ENCODE peak calls at places on chromosomes 1 and 21, in five cellular contexts. One of them, this sample, is unnamed.
A peak's percentile ranks its signal among the peaks of the same experiment; 100 is the strongest.

GRCh38 chr1:114428083-114428754 is 82.8 kb downstream of the TRIM33 start:
- DNase-seq in HTR-8/SVneo: no peak
- DNase-seq in HEK293T: peak; percentile 10
- DNase-seq in stromal cell of bone marrow: peak; percentile 13
- DNase-seq in T47D: no peak
- DNase-seq in this sample: peak; percentile 30

GRCh38 chr1:30407030-30407861 is 316.1 kb downstream of the MATN1 start:
- DNase-seq in stromal cell of bone marrow: no peak
- DNase-seq in HEK293T: no peak
- DNase-seq in T47D: no peak
- DNase-seq in HTR-8/SVneo: no peak
- DNase-seq in this sample: peak; percentile 4

GRCh38 chr1:160778976-160779375 is 17.0 kb upstream of the LY9 start:
- DNase-seq in HEK293T: no peak
- DNase-seq in stromal cell of bone marrow: no peak
- DNase-seq in HTR-8/SVneo: no peak
- DNase-seq in T47D: no peak
- DNase-seq in this sample: no peak

GRCh38 chr1:211609120-211610024 is 30.4 kb upstream of the SLC30A1 start:
- DNase-seq in HEK293T: no peak
- DNase-seq in T47D: no peak
- DNase-seq in stromal cell of bone marrow: no peak
- DNase-seq in HTR-8/SVneo: no peak
- DNase-seq in this sample: no peak

GRCh38 chr1:155858805-155859233 is 548 bp upstream of the SYT11 start:
- DNase-seq in HEK293T: no peak
- DNase-seq in stromal cell of bone marrow: peak; percentile 48
- DNase-seq in HTR-8/SVneo: no peak
- DNase-seq in T47D: no peak
- DNase-seq in this sample: peak; percentile 16

GRCh38 chr1:22639286-22639685 is 2.9 kb downstream of the C1QA start:
- DNase-seq in HEK293T: no peak
- DNase-seq in stromal cell of bone marrow: peak; percentile 7
- DNase-seq in HTR-8/SVneo: no peak
- DNase-seq in T47D: no peak
- DNase-seq in this sample: no peak

GRCh38 chr1:198763298-198763714 is 124.5 kb downstream of the PTPRC start:
- DNase-seq in HTR-8/SVneo: no peak
- DNase-seq in HEK293T: peak; percentile 12
- DNase-seq in T47D: no peak
- DNase-seq in stromal cell of bone marrow: no peak
- DNase-seq in this sample: no peak

GRCh38 chr1:208004851-208005250 is 93.9 kb upstream of the CD34 start:
- DNase-seq in stromal cell of bone marrow: peak; percentile 67
- DNase-seq in HEK293T: no peak
- DNase-seq in HTR-8/SVneo: no peak
- DNase-seq in T47D: no peak
- DNase-seq in this sample: no peak

GRCh38 chr1:244461254-244462071 is at the start of gene CATSPERE:
- DNase-seq in HTR-8/SVneo: peak; percentile 10
- DNase-seq in stromal cell of bone marrow: peak; percentile 60
- DNase-seq in HEK293T: peak; percentile 92
- DNase-seq in T47D: peak; percentile 74
- DNase-seq in this sample: peak; percentile 81

GRCh38 chr1:10530756-10531155 is 56.0 kb downstream of the PEX14 start:
- DNase-seq in stromal cell of bone marrow: no peak
- DNase-seq in HTR-8/SVneo: peak; percentile 64
- DNase-seq in T47D: no peak
- DNase-seq in HEK293T: no peak
- DNase-seq in this sample: no peak

GRCh38 chr1:27074175-27074780 is 61.6 kb upstream of the TENT5B start:
- DNase-seq in T47D: no peak
- DNase-seq in stromal cell of bone marrow: no peak
- DNase-seq in HEK293T: no peak
- DNase-seq in HTR-8/SVneo: peak; percentile 20
- DNase-seq in this sample: no peak

GRCh38 chr1:155260276-155260675 is 1.9 kb downstream of the SCAMP3 start:
- DNase-seq in HTR-8/SVneo: no peak
- DNase-seq in stromal cell of bone marrow: no peak
- DNase-seq in HEK293T: no peak
- DNase-seq in T47D: no peak
- DNase-seq in this sample: no peak

GRCh38 chr1:47709302-47710074 is 271.6 kb downstream of the FOXD2 start:
- DNase-seq in T47D: peak; percentile 55
- DNase-seq in HEK293T: peak; percentile 72
- DNase-seq in stromal cell of bone marrow: no peak
- DNase-seq in HTR-8/SVneo: no peak
- DNase-seq in this sample: no peak

GRCh38 chr1:10646347-10646861 is 150.0 kb downstream of the CASZ1 start:
- DNase-seq in stromal cell of bone marrow: peak; percentile 36
- DNase-seq in HTR-8/SVneo: peak; percentile 38
- DNase-seq in T47D: no peak
- DNase-seq in HEK293T: peak; percentile 63
- DNase-seq in this sample: no peak

GRCh38 chr1:207698822-207699483 is 52.9 kb upstream of the CD46 start:
- DNase-seq in T47D: peak; percentile 7
- DNase-seq in HEK293T: peak; percentile 40
- DNase-seq in HTR-8/SVneo: peak; percentile 7
- DNase-seq in stromal cell of bone marrow: peak; percentile 33
- DNase-seq in this sample: peak; percentile 43

GRCh38 chr1:23709229-23709628 is 17.6 kb downstream of the RPL11 start:
- DNase-seq in HEK293T: no peak
- DNase-seq in stromal cell of bone marrow: no peak
- DNase-seq in T47D: no peak
- DNase-seq in HTR-8/SVneo: no peak
- DNase-seq in this sample: no peak

GRCh38 chr1:203592156-203592555 is 34.5 kb upstream of the ATP2B4 start:
- DNase-seq in HTR-8/SVneo: no peak
- DNase-seq in stromal cell of bone marrow: no peak
- DNase-seq in HEK293T: peak; percentile 44
- DNase-seq in T47D: no peak
- DNase-seq in this sample: no peak

GRCh38 chr1:55836086-55836485 is 620.9 kb upstream of the USP24 start:
- DNase-seq in T47D: no peak
- DNase-seq in HTR-8/SVneo: no peak
- DNase-seq in HEK293T: no peak
- DNase-seq in stromal cell of bone marrow: no peak
- DNase-seq in this sample: no peak

GRCh38 chr1:32028746-32029145 is 15.1 kb downstream of the KHDRBS1 start:
- DNase-seq in T47D: no peak
- DNase-seq in stromal cell of bone marrow: no peak
- DNase-seq in HEK293T: no peak
- DNase-seq in HTR-8/SVneo: no peak
- DNase-seq in this sample: no peak

GRCh38 chr1:18539171-18539570 is 58.4 kb downstream of the KLHDC7A start:
- DNase-seq in HTR-8/SVneo: no peak
- DNase-seq in T47D: no peak
- DNase-seq in stromal cell of bone marrow: no peak
- DNase-seq in HEK293T: no peak
- DNase-seq in this sample: no peak

GRCh38 chr1:119115301-119115700 is 25.2 kb downstream of the WARS2 start:
- DNase-seq in T47D: no peak
- DNase-seq in HTR-8/SVneo: no peak
- DNase-seq in stromal cell of bone marrow: no peak
- DNase-seq in HEK293T: no peak
- DNase-seq in this sample: no peak

GRCh38 chr21:45182958-45183357 is 104.7 kb downstream of the POFUT2 start:
- DNase-seq in HEK293T: no peak
- DNase-seq in HTR-8/SVneo: no peak
- DNase-seq in stromal cell of bone marrow: no peak
- DNase-seq in T47D: no peak
- DNase-seq in this sample: no peak

GRCh38 chr1:71638081-71638766 is 557.4 kb upstream of the ZRANB2 start:
- DNase-seq in HEK293T: no peak
- DNase-seq in stromal cell of bone marrow: peak; percentile 33
- DNase-seq in HTR-8/SVneo: no peak
- DNase-seq in T47D: no peak
- DNase-seq in this sample: no peak

GRCh38 chr1:21308847-21309652 is 18.8 kb upstream of the ECE1 start:
- DNase-seq in stromal cell of bone marrow: no peak
- DNase-seq in HEK293T: no peak
- DNase-seq in T47D: no peak
- DNase-seq in HTR-8/SVneo: no peak
- DNase-seq in this sample: no peak

GRCh38 chr1:98797506-98797905 is 136.0 kb downstream of the SNX7 start:
- DNase-seq in T47D: no peak
- DNase-seq in HEK293T: no peak
- DNase-seq in HTR-8/SVneo: no peak
- DNase-seq in stromal cell of bone marrow: no peak
- DNase-seq in this sample: no peak

GRCh38 chr1:74437035-74437434 is 75.4 kb downstream of the LRRC53 start:
- DNase-seq in HTR-8/SVneo: no peak
- DNase-seq in HEK293T: no peak
- DNase-seq in T47D: no peak
- DNase-seq in stromal cell of bone marrow: no peak
- DNase-seq in this sample: no peak

GRCh38 chr1:31364561-31365255 is 8.2 kb downstream of the FABP3 start:
- DNase-seq in HTR-8/SVneo: no peak
- DNase-seq in stromal cell of bone marrow: no peak
- DNase-seq in HEK293T: no peak
- DNase-seq in T47D: no peak
- DNase-seq in this sample: no peak

GRCh38 chr1:156838972-156839371 is 19.9 kb downstream of the INSRR start:
- DNase-seq in HTR-8/SVneo: peak; percentile 41
- DNase-seq in T47D: no peak
- DNase-seq in HEK293T: peak; percentile 86
- DNase-seq in stromal cell of bone marrow: no peak
- DNase-seq in this sample: peak; percentile 55

GRCh38 chr1:185045793-185046441 is 559 bp downstream of the RNF2 start:
- DNase-seq in stromal cell of bone marrow: no peak
- DNase-seq in HEK293T: peak; percentile 71
- DNase-seq in T47D: peak; percentile 61
- DNase-seq in HTR-8/SVneo: peak; percentile 51
- DNase-seq in this sample: peak; percentile 13

GRCh38 chr1:58283380-58284338 is 262.9 kb downstream of the OMA1 start:
- DNase-seq in T47D: no peak
- DNase-seq in HEK293T: no peak
- DNase-seq in stromal cell of bone marrow: no peak
- DNase-seq in HTR-8/SVneo: no peak
- DNase-seq in this sample: no peak

GRCh38 chr1:247574664-247575063 is 13.5 kb upstream of the OR2G2 start:
- DNase-seq in stromal cell of bone marrow: no peak
- DNase-seq in T47D: no peak
- DNase-seq in HTR-8/SVneo: no peak
- DNase-seq in HEK293T: no peak
- DNase-seq in this sample: no peak

GRCh38 chr21:41762753-41763152 is 4.1 kb downstream of the RIPK4 start:
- DNase-seq in stromal cell of bone marrow: no peak
- DNase-seq in HEK293T: no peak
- DNase-seq in HTR-8/SVneo: no peak
- DNase-seq in T47D: no peak
- DNase-seq in this sample: no peak

GRCh38 chr1:173418107-173418985 is 58.8 kb upstream of the PRDX6 start:
- DNase-seq in HTR-8/SVneo: no peak
- DNase-seq in T47D: no peak
- DNase-seq in stromal cell of bone marrow: no peak
- DNase-seq in HEK293T: no peak
- DNase-seq in this sample: no peak

GRCh38 chr1:184035719-184036516 is 1.6 kb downstream of the COLGALT2 start:
- DNase-seq in T47D: no peak
- DNase-seq in HEK293T: no peak
- DNase-seq in HTR-8/SVneo: no peak
- DNase-seq in stromal cell of bone marrow: no peak
- DNase-seq in this sample: no peak

GRCh38 chr1:54354899-54355298 is 51.3 kb downstream of the SSBP3 start:
- DNase-seq in T47D: no peak
- DNase-seq in stromal cell of bone marrow: no peak
- DNase-seq in HTR-8/SVneo: no peak
- DNase-seq in HEK293T: no peak
- DNase-seq in this sample: no peak

GRCh38 chr1:154908937-154909336 is 27.6 kb downstream of the PMVK start:
- DNase-seq in stromal cell of bone marrow: no peak
- DNase-seq in HEK293T: no peak
- DNase-seq in T47D: no peak
- DNase-seq in HTR-8/SVneo: no peak
- DNase-seq in this sample: no peak

GRCh38 chr1:57887973-57888491 is 464.2 kb upstream of the DAB1 start:
- DNase-seq in HEK293T: peak; percentile 12
- DNase-seq in stromal cell of bone marrow: no peak
- DNase-seq in T47D: no peak
- DNase-seq in HTR-8/SVneo: no peak
- DNase-seq in this sample: no peak

GRCh38 chr1:185337221-185337620 is 20.2 kb upstream of the IVNS1ABP start:
- DNase-seq in T47D: no peak
- DNase-seq in stromal cell of bone marrow: no peak
- DNase-seq in HEK293T: no peak
- DNase-seq in HTR-8/SVneo: no peak
- DNase-seq in this sample: no peak

GRCh38 chr21:44383216-44383615 is 29.8 kb downstream of the TRPM2 start:
- DNase-seq in T47D: no peak
- DNase-seq in stromal cell of bone marrow: no peak
- DNase-seq in HTR-8/SVneo: no peak
- DNase-seq in HEK293T: no peak
- DNase-seq in this sample: no peak